ENCODE peak calls at places on chromosomes 4 and X, in ten cellular contexts. P, Z, B, U, O, N, A, J, K and H are unnamed samples.

GRCh38 chr4:42436950-42437349 is 39.7 kb downstream of the SHISA3 start:
- DNase-seq in Z (no peak), J (no peak), P (no peak), O (no peak), K (no peak), B (no peak), U (no peak), N (no peak), A (no peak), H (no peak)

GRCh38 chrX:110795645-110796510 is at the start of gene CHRDL1:
- DNase-seq in O (no peak), B (peak; percentile 5), P (peak; percentile 28), J (peak; percentile 72), N (no peak), K (peak; percentile 14), U (no peak), A (no peak), Z (peak; percentile 78), H (no peak)

GRCh38 chr4:33739886-33740285 is 2504.4 kb downstream of the ARAP2 start:
- DNase-seq in J (no peak), O (no peak), P (no peak), K (no peak), U (no peak), N (no peak), B (no peak), A (no peak), Z (no peak), H (no peak)

GRCh38 chrX:13223868-13224555 is 95.8 kb downstream of the ATXN3L start:
- DNase-seq in O (no peak), B (peak; percentile 14), P (peak; percentile 68), Z (no peak), N (no peak), A (no peak), U (peak; percentile 66), K (peak; percentile 89), J (no peak), H (peak; percentile 88)

GRCh38 chr4:139576219-139576618 is 20.2 kb upstream of the SETD7 start:
- DNase-seq in Z (no peak), O (no peak), A (no peak), N (no peak), U (peak; percentile 97), J (no peak), K (no peak), P (no peak), B (no peak), H (no peak)

GRCh38 chr4:40210776-40211175 is 13.9 kb downstream of the RHOH start:
- DNase-seq in J (no peak), N (no peak), Z (no peak), B (no peak), O (no peak), U (no peak), K (no peak), P (no peak), A (no peak), H (no peak)

GRCh38 chrX:10904220-10904619 is 206.9 kb upstream of the HCCS start:
- DNase-seq in J (no peak), U (no peak), B (no peak), P (peak; percentile 18), K (peak; percentile 65), Z (no peak), N (no peak), A (no peak), O (no peak), H (peak; percentile 32)

GRCh38 chr4:77852892-77853495 is 9.6 kb upstream of the MRPL1 start:
- DNase-seq in A (no peak), Z (no peak), N (no peak), B (no peak), J (no peak), O (no peak), U (no peak), P (no peak), K (no peak), H (no peak)

GRCh38 chrX:155134255-155134654 is 62.9 kb downstream of the BRCC3 start:
- DNase-seq in K (no peak), O (no peak), A (no peak), J (no peak), Z (no peak), U (no peak), P (no peak), B (no peak), N (no peak), H (no peak)

GRCh38 chr4:110550260-110550659 is 72.6 kb downstream of the PITX2 start:
- DNase-seq in A (no peak), P (peak; percentile 16), U (peak; percentile 37), K (peak; percentile 36), N (no peak), Z (no peak), O (no peak), J (no peak), B (no peak), H (peak; percentile 42)

GRCh38 chrX:118723376-118723775 is 4.0 kb upstream of the IL13RA1 start:
- DNase-seq in U (no peak), O (no peak), A (no peak), J (no peak), Z (no peak), N (no peak), P (no peak), B (no peak), K (no peak), H (no peak)

GRCh38 chr4:56505269-56506109 is at the start of gene ARL9:
- DNase-seq in N (peak; percentile 7), P (peak; percentile 74), K (peak; percentile 67), U (peak; percentile 29), A (peak; percentile 36), J (peak; percentile 80), O (peak; percentile 45), Z (peak; percentile 66), B (no peak), H (peak; percentile 52)